ENCODE peak calls at places on chromosomes 16 and 17, in eight cellular contexts. W is tibial nerve, C is right lobe of liver, Y is endothelial cell of umbilical vein, O is neuronal stem cell, F is heart left ventricle, U is breast epithelium, R is aorta. T is an unnamed sample.

GRCh38 chr17:58335779-58336455 is 7.3 kb upstream of the TSPOAP1 start:
- DNase-seq in W (no peak), C (no peak), Y (no peak), O (no peak), F (no peak), U (peak; percentile 65), R (no peak), T (peak; percentile 65)

GRCh38 chr16:73768786-73769203 is 527.8 kb upstream of the PSMD7 start:
- DNase-seq in W (no peak), C (no peak), Y (no peak), O (no peak), F (no peak), U (no peak), R (peak; percentile 68), T (no peak)

GRCh38 chr17:15092261-15092660 is 172.9 kb downstream of the PMP22 start:
- DNase-seq in W (no peak), C (no peak), Y (no peak), O (no peak), F (peak; percentile 31), U (no peak), R (no peak), T (no peak)

GRCh38 chr17:38656959-38657823 is 17.6 kb downstream of the EPOP start:
- DNase-seq in W (no peak), C (no peak), Y (no peak), O (no peak), F (no peak), U (no peak), R (no peak), T (no peak)

GRCh38 chr17:15381707-15382106 is 40.3 kb upstream of the TEKT3 start:
- DNase-seq in W (no peak), C (no peak), Y (no peak), O (no peak), F (no peak), U (no peak), R (no peak), T (no peak)

GRCh38 chr16:57253410-57253927 is 8.4 kb downstream of the ARL2BP start:
- DNase-seq in W (no peak), C (no peak), Y (no peak), O (no peak), F (no peak), U (no peak), R (no peak), T (no peak)

GRCh38 chr17:36849871-36850348 is 87.4 kb upstream of the LHX1 start:
- DNase-seq in W (no peak), C (no peak), Y (peak; percentile 59), O (no peak), F (no peak), U (no peak), R (no peak), T (no peak)

GRCh38 chr17:36534117-36534880 is at the start of gene MYO19:
- DNase-seq in W (peak; percentile 44), C (peak; percentile 74), Y (no peak), O (peak; percentile 72), F (peak; percentile 64), U (peak; percentile 67), R (peak; percentile 72), T (peak; percentile 45)

GRCh38 chr17:75077490-75078096 is 10.2 kb upstream of the SLC16A5 start:
- DNase-seq in W (no peak), C (peak; percentile 83), Y (peak; percentile 58), O (no peak), F (peak; percentile 87), U (no peak), R (peak; percentile 85), T (no peak)

GRCh38 chr16:69435977-69436729 is 11.7 kb downstream of the CYB5B start:
- DNase-seq in W (no peak), C (no peak), Y (peak; percentile 37), O (no peak), F (no peak), U (no peak), R (no peak), T (no peak)

GRCh38 chr16:89391-90302 is 11.6 kb downstream of the MPG start:
- DNase-seq in W (no peak), C (no peak), Y (no peak), O (no peak), F (no peak), U (no peak), R (no peak), T (no peak)

GRCh38 chr17:47802341-47803022 is 19.1 kb downstream of the OSBPL7 start:
- DNase-seq in W (no peak), C (no peak), Y (peak; percentile 36), O (no peak), F (no peak), U (no peak), R (peak; percentile 46), T (peak; percentile 23)

GRCh38 chr17:43755389-43755875 is 3.2 kb downstream of the SOST start:
- DNase-seq in W (no peak), C (no peak), Y (no peak), O (peak; percentile 45), F (no peak), U (no peak), R (no peak), T (no peak)

GRCh38 chr16:67936876-67937605 is 391 bp upstream of the PSMB10 start:
- DNase-seq in W (no peak), C (no peak), Y (peak; percentile 64), O (no peak), F (no peak), U (peak; percentile 56), R (no peak), T (peak; percentile 72)

GRCh38 chr16:84847554-84848415 is 28.0 kb downstream of the CRISPLD2 start:
- DNase-seq in W (no peak), C (no peak), Y (no peak), O (peak; percentile 55), F (no peak), U (no peak), R (no peak), T (no peak)

GRCh38 chr17:44053130-44053872 is 13.2 kb downstream of the LSM12 start:
- DNase-seq in W (no peak), C (no peak), Y (no peak), O (no peak), F (no peak), U (no peak), R (no peak), T (no peak)

GRCh38 chr17:33751702-33752065 is 458.6 kb upstream of the ASIC2 start:
- DNase-seq in W (no peak), C (no peak), Y (no peak), O (peak; percentile 38), F (no peak), U (no peak), R (no peak), T (no peak)

GRCh38 chr17:82029391-82029790 is 2.1 kb upstream of the RAC3 start:
- DNase-seq in W (no peak), C (no peak), Y (no peak), O (no peak), F (no peak), U (no peak), R (no peak), T (no peak)

GRCh38 chr17:29116652-29117439 is 63.4 kb downstream of the MYO18A start:
- DNase-seq in W (peak; percentile 74), C (peak; percentile 77), Y (peak; percentile 61), O (peak; percentile 69), F (peak; percentile 76), U (peak; percentile 39), R (peak; percentile 83), T (peak; percentile 68)

GRCh38 chr16:89392881-89393730 is 97.3 kb downstream of the ANKRD11 start:
- DNase-seq in W (no peak), C (no peak), Y (no peak), O (no peak), F (no peak), U (no peak), R (no peak), T (no peak)
- H3K4me1 ChIP-seq in W (no peaks in the 10 kb centered on the region), C (no peaks in the 10 kb centered on the region), Y (peaks cover 15% of the 10 kb centered on the region), O (peaks cover 14% of the 10 kb centered on the region), F (peaks cover 68% of the 10 kb centered on the region), U (no peaks in the 10 kb centered on the region), R (no peaks in the 10 kb centered on the region), T (peaks cover 7% of the 10 kb centered on the region)

GRCh38 chr17:77476920-77477805 is 336.4 kb downstream of the SEC14L1 start:
- DNase-seq in W (peak; percentile 68), C (no peak), Y (peak; percentile 30), O (no peak), F (peak; percentile 60), U (peak; percentile 77), R (peak; percentile 89), T (no peak)
- H3K4me1 ChIP-seq in W (peaks cover 16% of the 10 kb centered on the region), C (no peaks in the 10 kb centered on the region), Y (peaks cover 9% of the 10 kb centered on the region), O (peaks cover 53% of the 10 kb centered on the region), F (peaks cover 82% of the 10 kb centered on the region), U (peaks cover 55% of the 10 kb centered on the region), R (peaks cover 4% of the 10 kb centered on the region), T (peaks cover 78% of the 10 kb centered on the region)

GRCh38 chr16:2001035-2001434 is 8.6 kb downstream of the ZNF598 start:
- DNase-seq in W (no peak), C (no peak), Y (no peak), O (no peak), F (no peak), U (no peak), R (no peak), T (no peak)

GRCh38 chr16:2003231-2003826 is 6.3 kb downstream of the ZNF598 start:
- DNase-seq in W (no peak), C (no peak), Y (no peak), O (no peak), F (no peak), U (no peak), R (no peak), T (no peak)

GRCh38 chr16:2003827-2004641 is 5.6 kb downstream of the ZNF598 start:
- DNase-seq in W (peak; percentile 66), C (peak; percentile 90), Y (peak; percentile 73), O (peak; percentile 93), F (peak; percentile 88), U (peak; percentile 74), R (peak; percentile 91), T (peak; percentile 76)

GRCh38 chr16:2001456-2002355 is 7.9 kb downstream of the ZNF598 start:
- DNase-seq in W (no peak), C (no peak), Y (no peak), O (no peak), F (no peak), U (no peak), R (no peak), T (no peak)

DNA sequence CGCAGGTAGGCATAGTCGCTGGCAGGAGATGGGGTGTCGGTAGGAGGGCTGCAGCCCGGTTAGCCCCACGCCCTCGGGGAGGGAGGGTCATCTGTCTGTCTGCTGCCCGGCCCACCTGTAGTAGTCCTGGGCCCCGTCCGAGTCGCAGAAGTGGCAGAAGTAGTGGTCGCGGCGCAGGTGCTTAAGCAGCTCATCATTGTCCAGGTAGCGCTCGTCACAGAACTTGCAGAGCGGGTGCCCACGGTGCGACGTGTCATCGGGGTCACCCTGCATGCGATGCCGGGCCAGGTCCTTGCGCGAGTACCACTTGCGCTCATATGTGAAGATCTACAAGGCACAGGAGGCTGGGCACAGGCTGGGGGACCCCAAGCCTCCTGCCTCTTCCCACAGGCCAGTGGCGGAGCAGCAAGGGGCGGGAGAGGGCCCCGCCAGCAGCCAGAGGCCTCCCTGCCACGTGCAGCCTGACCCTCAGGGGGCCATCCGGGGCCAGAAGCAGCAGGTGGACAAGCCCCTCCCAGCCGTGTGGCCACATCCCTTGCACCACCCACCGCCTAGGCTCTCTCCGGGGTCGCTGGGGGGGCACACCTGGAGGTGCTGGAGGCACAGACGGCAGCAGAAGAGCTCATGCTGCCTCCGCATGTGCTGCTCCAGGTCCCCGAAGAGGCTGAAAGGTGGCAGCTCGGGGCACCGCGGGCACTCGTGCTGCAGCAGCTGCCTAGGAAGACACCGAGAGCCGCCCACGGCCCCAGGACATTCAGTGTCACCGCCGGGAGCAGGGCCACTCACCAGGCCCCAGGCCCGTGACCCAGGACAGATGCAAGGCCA is 7.0 kb downstream of the ZNF598 start:
- DNase-seq in W (no peak), C (no peak), Y (no peak), O (no peak), F (no peak), U (no peak), R (no peak), T (no peak)
- H3K4me1 ChIP-seq in W (no peaks in the 10 kb centered on the region), C (no peaks in the 10 kb centered on the region), Y (peaks cover 31% of the 10 kb centered on the region), O (peaks cover 12% of the 10 kb centered on the region), F (peaks cover 47% of the 10 kb centered on the region), U (peaks cover 6% of the 10 kb centered on the region), R (no peaks in the 10 kb centered on the region), T (peaks cover 14% of the 10 kb centered on the region)

GRCh38 chr17:78900816-78901215 is 2.2 kb downstream of the CEP295NL start:
- DNase-seq in W (no peak), C (no peak), Y (no peak), O (no peak), F (no peak), U (no peak), R (no peak), T (no peak)
- H3K4me1 ChIP-seq in W (no peaks in the 10 kb centered on the region), C (no peaks in the 10 kb centered on the region), Y (no peaks in the 10 kb centered on the region), O (peaks cover 37% of the 10 kb centered on the region), F (peaks cover 69% of the 10 kb centered on the region), U (peaks cover 4% of the 10 kb centered on the region), R (no peaks in the 10 kb centered on the region), T (no peaks in the 10 kb centered on the region)

T was measured in effector memory CD4-positive, alpha-beta T cell.